ENCODE peak calls at places on chromosomes 7 and 10, in nine cellular contexts. M is IMR-90, Y is suprapubic skin, I is breast epithelium, N is testis, V is esophagus squamous epithelium, P is sigmoid colon, F is heart left ventricle, T is gastrocnemius medialis. H is an unnamed sample.
A peak's percentile ranks its signal among the peaks of the same experiment; 100 is the strongest.

GRCh38 chr10:28036587-28036986 is 37.7 kb upstream of the ODAD2 start:
- DNase-seq in I (no peak), P (no peak), N (no peak), V (no peak), T (no peak), M (peak; percentile 80), Y (no peak), F (no peak), H (no peak)

GRCh38 chr7:129150199-129150996 is 5.9 kb downstream of the TSPAN33 start:
- DNase-seq in I (no peak), V (no peak), N (no peak), F (no peak), Y (no peak), P (no peak), T (no peak), M (no peak), H (no peak)

GRCh38 chr7:91556956-91557650 is 292.9 kb downstream of the FZD1 start:
- DNase-seq in I (peak; percentile 57), N (no peak), V (no peak), Y (no peak), P (no peak), T (no peak), M (no peak), F (no peak), H (no peak)

GRCh38 chr7:73995330-73995729 is 32.6 kb upstream of the ELN start:
- DNase-seq in I (no peak), V (no peak), N (no peak), M (peak; percentile 86), F (no peak), Y (no peak), P (no peak), T (no peak), H (no peak)

GRCh38 chr10:3655528-3655927 is 129.5 kb downstream of the KLF6 start:
- DNase-seq in N (no peak), V (no peak), P (no peak), Y (no peak), F (no peak), I (no peak), T (no peak), M (no peak), H (no peak)

GRCh38 chr10:29820890-29821398 is 186.2 kb upstream of the SVIL start:
- DNase-seq in Y (no peak), P (peak; percentile 96), V (no peak), T (peak; percentile 80), M (no peak), N (peak; percentile 63), F (no peak), I (no peak), H (peak; percentile 85)

GRCh38 chr7:122942059-122942458 is 53.4 kb downstream of the TAS2R16 start:
- DNase-seq in F (no peak), P (no peak), M (no peak), T (no peak), I (no peak), N (no peak), V (no peak), Y (no peak), H (no peak)

GRCh38 chr7:44177570-44178131 is 11.6 kb downstream of the GCK start:
- DNase-seq in V (no peak), M (peak; percentile 52), N (peak; percentile 12), I (no peak), F (no peak), P (no peak), T (no peak), Y (no peak), H (no peak)

GRCh38 chr10:110682348-110682747 is 38.2 kb downstream of the RBM20 start:
- DNase-seq in F (no peak), V (no peak), T (no peak), M (no peak), P (no peak), I (no peak), Y (no peak), N (no peak), H (no peak)

GRCh38 chr10:103154464-103155299 is 38.4 kb downstream of the NT5C2 start:
- DNase-seq in N (no peak), P (no peak), V (no peak), F (no peak), T (no peak), M (no peak), Y (no peak), I (no peak), H (no peak)

GRCh38 chr10:70493660-70494234 is 15.2 kb downstream of the PALD1 start:
- DNase-seq in N (no peak), F (no peak), M (no peak), I (no peak), Y (no peak), T (no peak), P (no peak), V (no peak), H (no peak)

GRCh38 chr7:32117837-32118236 is 47.6 kb upstream of the PDE1C start:
- DNase-seq in P (no peak), V (no peak), I (no peak), T (no peak), N (no peak), Y (no peak), M (peak; percentile 6), F (no peak), H (no peak)

GRCh38 chr10:2791774-2792443 is 275.4 kb upstream of the PFKP start:
- DNase-seq in M (no peak), N (no peak), Y (no peak), F (no peak), P (no peak), V (no peak), I (no peak), T (no peak), H (no peak)

GRCh38 chr10:3532644-3533043 is 252.4 kb downstream of the KLF6 start:
- DNase-seq in M (no peak), V (no peak), F (no peak), P (no peak), T (no peak), N (no peak), I (no peak), Y (no peak), H (no peak)

GRCh38 chr7:100671353-100672327 is 1.9 kb upstream of the GNB2 start:
- DNase-seq in N (no peak), I (no peak), P (no peak), T (no peak), F (no peak), M (no peak), V (no peak), Y (no peak), H (no peak)

GRCh38 chr7:100675581-100676350 is 2.2 kb downstream of the GNB2 start:
- DNase-seq in I (peak; percentile 80), T (peak; percentile 75), M (peak; percentile 59), N (peak; percentile 91), P (peak; percentile 94), F (peak; percentile 89), V (peak; percentile 63), Y (peak; percentile 93), H (peak; percentile 83)

GRCh38 chr7:100674441-100675407 is 1.2 kb downstream of the GNB2 start:
- DNase-seq in M (no peak), I (no peak), N (no peak), F (no peak), T (no peak), Y (no peak), V (no peak), P (peak; percentile 75), H (no peak)

GRCh38 chr7:100673302-100673941 is at the start of gene GNB2:
- DNase-seq in M (peak; percentile 99), V (peak; percentile 92), T (peak; percentile 99), P (peak; percentile 100), Y (peak; percentile 99), I (peak; percentile 99), F (peak; percentile 99), N (peak; percentile 99), H (peak; percentile 99)

GRCh38 chr7:100673942-100674431 is 447 bp downstream of the GNB2 start:
- DNase-seq in F (peak; percentile 59), I (no peak), P (peak; percentile 86), Y (no peak), T (peak; percentile 49), N (peak; percentile 67), V (no peak), M (no peak), H (peak; percentile 61)
- TF ChIP-seq CTCF in F (no peak), I (no peak), P (no peak), Y (no peak), T (no peak), N (no peak), V (no peak), M (no peak), H (no peak)

DNA sequence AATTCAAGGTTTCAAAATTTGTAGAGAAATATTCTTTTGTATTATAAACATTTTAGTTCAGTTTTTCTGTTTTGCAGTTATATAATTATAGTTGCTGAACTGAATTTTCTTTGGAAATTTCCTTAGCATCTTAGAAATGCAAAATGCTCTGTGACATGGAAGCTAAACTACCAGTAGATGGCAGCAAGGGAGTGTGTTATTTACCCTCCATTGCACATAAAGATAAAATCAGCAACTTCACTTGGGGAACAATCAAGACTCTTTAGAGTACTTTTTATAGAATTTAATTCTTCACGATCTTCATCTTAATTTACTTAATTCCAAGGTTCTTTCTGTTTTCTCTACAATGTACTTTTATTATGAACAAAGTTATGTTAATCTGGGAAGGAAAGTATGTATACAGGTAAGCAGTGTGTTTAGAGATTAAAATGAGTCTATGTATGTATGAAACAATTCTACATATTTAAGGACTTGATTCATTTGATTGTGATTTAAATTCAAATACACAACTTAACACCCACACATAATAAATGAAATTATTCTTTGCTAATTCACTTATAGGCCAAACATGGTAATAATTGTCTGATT is 404.2 kb downstream of the THSD7A start:
- DNase-seq in T (no peak), M (peak; percentile 56), I (no peak), Y (no peak), V (no peak), N (no peak), F (no peak), P (no peak), H (no peak)
- TF ChIP-seq POLR2A in T (no peak), M (no peak), I (no peak), Y (no peak), V (no peak), N (no peak), F (no peak), P (no peak), H (no peak)

GRCh38 chr10:115063702-115064479 is 29.3 kb upstream of the ATRNL1 start:
- DNase-seq in P (no peak), N (no peak), T (no peak), I (no peak), V (no peak), F (no peak), M (no peak), Y (no peak), H (no peak)

GRCh38 chr10:115065731-115066130 is 27.4 kb upstream of the ATRNL1 start:
- DNase-seq in I (no peak), M (no peak), N (no peak), P (no peak), F (no peak), Y (no peak), T (no peak), V (no peak), H (no peak)
- H3K4me1 ChIP-seq in I (no peaks in the 10 kb centered on the region), M (no peaks in the 10 kb centered on the region), N (no peaks in the 10 kb centered on the region), P (no peaks in the 10 kb centered on the region), F (no peaks in the 10 kb centered on the region), Y (no peaks in the 10 kb centered on the region), T (no peaks in the 10 kb centered on the region), V (no peaks in the 10 kb centered on the region), H (no peaks in the 10 kb centered on the region)

DNA sequence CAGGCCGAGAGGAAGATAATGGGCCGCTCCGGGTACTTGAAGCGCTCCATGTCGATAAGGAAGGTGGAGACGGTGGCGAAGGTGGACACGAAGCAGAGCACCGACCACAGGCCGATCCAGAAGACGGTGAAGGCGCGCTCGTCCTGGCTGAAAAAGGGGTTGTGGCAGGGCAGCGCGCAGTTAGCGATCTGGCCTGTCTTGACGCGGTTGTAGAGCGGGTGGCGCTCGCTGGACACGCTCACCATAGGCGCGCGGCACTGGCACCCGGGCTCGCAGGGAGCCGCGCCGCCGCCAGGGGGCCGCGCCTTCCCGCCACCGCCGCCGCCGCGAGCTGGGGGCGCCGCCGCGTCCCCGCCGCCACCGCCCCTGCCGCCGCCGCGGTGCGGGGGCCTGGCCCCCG is 1.6 kb downstream of the FZD8 start:
- DNase-seq in P (peak; percentile 83), Y (no peak), I (peak; percentile 35), N (peak; percentile 75), T (peak; percentile 59), V (no peak), F (peak; percentile 70), M (peak; percentile 76), H (peak; percentile 45)
- TF ChIP-seq CTCF in P (peak; percentile 5), Y (no peak), I (no peak), N (peak; percentile 72), T (peak; percentile 67), V (peak; percentile 38), F (peak; percentile 60), M (peak; percentile 61), H (peak; percentile 60)